ENCODE peak calls at places on chromosomes 5 and 9, in four cellular contexts. I is ascending aorta, T is mesenchymal stem cell, R is heart right ventricle. N is an unnamed sample. For H3K4me1, the result is how much of the 10 kb centered on the place peaks cover.

GRCh38 chr5:5344051-5344571 is 78.4 kb upstream of the ICE1 start:
- DNase-seq in I (no peak), T (no peak), R (no peak), N (no peak)

GRCh38 chr5:50595199-50595598 is 71.2 kb upstream of the PARP8 start:
- DNase-seq in R (no peak), T (peak), I (no peak), N (no peak)

GRCh38 chr9:134540441-134541372 is 100.9 kb upstream of the COL5A1 start:
- DNase-seq in T (no peak), I (no peak), R (no peak), N (no peak)

GRCh38 chr9:110048473-110048975 is 159.4 kb downstream of the C9orf152 start:
- DNase-seq in T (peak), I (no peak), R (peak), N (peak)

GRCh38 chr9:17531642-17532254 is 47.1 kb upstream of the SH3GL2 start:
- DNase-seq in T (peak), I (no peak), R (no peak), N (no peak)

GRCh38 chr5:35003018-35003957 is 44.5 kb downstream of the AGXT2 start:
- DNase-seq in R (peak), I (no peak), T (peak), N (no peak)

GRCh38 chr5:91283899-91284298 is 99.2 kb downstream of the ARRDC3 start:
- DNase-seq in T (peak), I (no peak), R (no peak), N (no peak)

GRCh38 chr9:35267716-35268115 is 105.9 kb downstream of the UNC13B start:
- DNase-seq in I (no peak), R (no peak), T (no peak), N (no peak)

GRCh38 chr5:133396724-133397123 is 215.6 kb downstream of the FSTL4 start:
- DNase-seq in T (no peak), R (no peak), I (no peak), N (no peak)

GRCh38 chr5:134556994-134557393 is 31.5 kb downstream of the JADE2 start:
- DNase-seq in T (no peak), R (no peak), I (no peak), N (no peak)
- H3K4me1 ChIP-seq in T (under half), R (half or more), I (under half), N (under half)

GRCh38 chr9:123687246-123687721 is 242.6 kb downstream of the DENND1A start:
- DNase-seq in T (no peak), I (no peak), R (no peak), N (no peak)
- H3K27ac ChIP-seq in T (no peak), I (no peak), R (no peak), N (peak)

GRCh38 chr5:158861366-158861765 is 238.3 kb downstream of the EBF1 start:
- DNase-seq in R (no peak), I (no peak), T (no peak), N (no peak)

GRCh38 chr5:158858011-158858410 is 241.7 kb downstream of the EBF1 start:
- DNase-seq in I (no peak), T (no peak), R (no peak), N (no peak)

GRCh38 chr5:158857376-158857775 is 242.3 kb downstream of the EBF1 start:
- DNase-seq in R (no peak), I (no peak), T (no peak), N (no peak)

GRCh38 chr5:158858746-158859145 is 241.0 kb downstream of the EBF1 start:
- DNase-seq in I (no peak), T (no peak), R (no peak), N (no peak)

GRCh38 chr5:158860706-158861105 is 239.0 kb downstream of the EBF1 start:
- DNase-seq in I (no peak), R (no peak), T (no peak), N (no peak)
- H3K4me1 ChIP-seq in I (under half), R (under half), T (under half), N (under half)

GRCh38 chr9:136078498-136079011 is 16.5 kb downstream of the NACC2 start:
- DNase-seq in R (peak), I (no peak), T (no peak), N (no peak)

GRCh38 chr9:136080716-136081112 is 14.4 kb downstream of the NACC2 start:
- DNase-seq in R (no peak), T (no peak), I (no peak), N (no peak)

GRCh38 chr9:136081113-136081825 is 13.8 kb downstream of the NACC2 start:
- DNase-seq in T (peak), I (no peak), R (peak), N (no peak)

GRCh38 chr9:136079211-136079915 is 15.7 kb downstream of the NACC2 start:
- DNase-seq in T (peak), I (no peak), R (peak), N (no peak)

GRCh38 chr9:136079916-136080246 is 15.2 kb downstream of the NACC2 start:
- DNase-seq in T (no peak), R (peak), I (no peak), N (no peak)
- H3K27ac ChIP-seq in T (no peak), R (peak), I (peak), N (peak)

DNA sequence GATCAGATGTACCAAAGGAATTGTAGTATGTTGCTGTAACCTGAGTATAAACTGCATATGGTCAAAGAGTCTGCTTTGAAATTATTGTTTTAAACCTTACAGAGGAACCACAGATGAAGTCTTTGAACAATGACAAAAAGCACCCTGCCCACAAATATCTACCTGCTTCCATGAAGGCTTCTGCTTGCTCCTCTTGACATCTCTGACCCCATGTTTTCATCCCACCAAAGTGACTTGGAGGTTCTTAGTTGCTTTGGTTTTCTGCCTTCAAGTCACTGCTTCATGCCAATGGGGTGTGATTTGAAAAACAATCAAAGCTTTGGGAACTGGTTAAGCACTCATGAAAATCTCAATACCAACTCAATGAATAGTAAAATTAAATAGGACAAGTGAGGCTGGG is 194.6 kb upstream of the ACTBL2 start:
- DNase-seq in R (no peak), T (no peak), I (no peak), N (no peak)
- H3K4me1 ChIP-seq in R (under half), T (under half), I (under half), N (under half)

DNA sequence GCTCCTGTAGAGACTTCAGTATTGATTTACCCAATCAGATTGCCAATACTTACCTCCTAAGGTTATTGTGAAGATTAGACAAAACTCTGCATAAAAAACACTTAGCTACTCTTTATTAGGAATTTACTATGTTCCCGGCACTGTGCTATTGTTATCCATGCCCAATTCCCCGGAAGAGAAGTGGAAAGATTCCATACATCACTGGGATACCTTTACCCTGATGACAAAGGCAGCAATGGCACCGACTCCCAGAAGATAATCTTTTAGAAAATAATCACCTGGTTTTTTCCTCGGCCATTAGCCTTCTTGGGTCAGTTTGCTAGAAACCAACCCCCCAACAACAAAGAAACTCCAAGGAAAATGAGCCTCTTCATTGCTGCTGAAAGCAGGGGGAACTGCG is 226.0 kb downstream of the SNX18 start:
- DNase-seq in T (no peak), I (no peak), R (no peak), N (no peak)
- H3K27ac ChIP-seq in T (peak), I (peak), R (peak), N (peak)

GRCh38 chr9:19050637-19051591 is 1.7 kb downstream of the RRAGA start:
- DNase-seq in R (no peak), T (no peak), I (no peak), N (no peak)
- H3K4me1 ChIP-seq in R (half or more), T (under half), I (under half), N (under half)

GRCh38 chr5:73640861-73641320 is 14.9 kb downstream of the ARHGEF28 start:
- DNase-seq in T (peak), R (no peak), I (no peak), N (no peak)
- H3K27ac ChIP-seq in T (peak), R (no peak), I (no peak), N (no peak)

DNA sequence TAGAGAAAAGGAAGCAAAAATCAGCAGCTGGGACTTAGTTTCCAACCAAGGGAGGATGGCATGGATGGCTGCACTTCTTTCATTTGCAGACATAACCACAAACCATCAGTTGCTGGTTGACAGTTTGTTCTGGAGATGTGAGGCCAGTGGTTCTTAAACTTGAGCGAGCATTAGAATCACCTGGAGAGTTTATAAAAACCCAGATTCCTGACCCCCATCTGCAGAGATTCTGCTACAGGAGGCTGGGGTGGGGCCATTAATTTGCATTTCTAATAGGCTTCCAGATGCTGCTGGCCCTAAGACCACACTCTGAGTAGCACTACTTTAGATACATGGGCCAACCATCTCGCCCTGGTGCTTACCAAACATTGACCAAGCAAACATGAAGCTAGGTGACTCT is 60.8 kb downstream of the MARCHF3 start:
- DNase-seq in R (no peak), I (no peak), T (no peak), N (no peak)
- H3K4me1 ChIP-seq in R (under half), I (under half), T (under half), N (under half)

GRCh38 chr9:128943832-128944620 is 3.4 kb downstream of the DOLK start:
- DNase-seq in I (no peak), R (no peak), T (no peak), N (no peak)

GRCh38 chr9:128946945-128947422 is 419 bp downstream of the DOLK start:
- DNase-seq in T (no peak), R (peak), I (no peak), N (no peak)

GRCh38 chr9:128947423-128948310 is at the start of the genes DOLK and NUP188:
- DNase-seq in T (peak), I (peak), R (peak), N (peak)

GRCh38 chr9:128945798-128946501 is 1.5 kb downstream of the DOLK start:
- DNase-seq in I (no peak), R (no peak), T (no peak), N (no peak)

GRCh38 chr9:128946544-128946943 is 859 bp downstream of the DOLK start:
- DNase-seq in T (no peak), I (no peak), R (no peak), N (no peak)
- H3K27ac ChIP-seq in T (no peak), I (peak), R (peak), N (peak)